ENCODE peak calls at places on chromosome 19, in four cellular contexts. X is breast epithelium, F is lower lobe of right lung, Q is Peyer's patch. E is an unnamed sample. For H3K9me3 and H3K27me3, the result is how much of the 10 kb centered on the place peaks cover.

GRCh38 chr19:35757231-35757748 is 461 bp upstream of the HSPB6 start:
- DNase-seq in X (no peak), F (no peak), Q (peak), E (no peak)

GRCh38 chr19:57708641-57709354 is at the start of gene ZNF154:
- DNase-seq in X (no peak), F (peak), Q (peak), E (no peak)

GRCh38 chr19:3932931-3933810 is at the start of gene NMRK2:
- DNase-seq in X (no peak), F (no peak), Q (no peak), E (no peak)

GRCh38 chr19:34269968-34270621 is 15.7 kb downstream of the GARRE1 start:
- DNase-seq in X (no peak), F (peak), Q (peak), E (peak)

GRCh38 chr19:29442094-29442493 is 83.7 kb upstream of the VSTM2B start:
- DNase-seq in X (no peak), F (no peak), Q (no peak), E (no peak)

GRCh38 chr19:57803594-57804325 is 11.0 kb downstream of the ZNF552 start:
- DNase-seq in X (no peak), F (no peak), Q (no peak), E (peak)

GRCh38 chr19:5985098-5985783 is 7.3 kb upstream of the RANBP3 start:
- DNase-seq in X (no peak), F (no peak), Q (no peak), E (peak)

GRCh38 chr19:1241417-1242095 is at the start of gene ATP5F1D:
- DNase-seq in X (peak), F (peak), Q (peak), E (peak)

GRCh38 chr19:31491246-31491645 is 142.0 kb upstream of the TSHZ3 start:
- DNase-seq in X (no peak), F (no peak), Q (no peak), E (no peak)

GRCh38 chr19:45478454-45479238 is 10.8 kb downstream of the FOSB start:
- DNase-seq in X (peak), F (peak), Q (peak), E (peak)

GRCh38 chr19:38739440-38740251 is 4.6 kb downstream of the CAPN12 start:
- DNase-seq in X (no peak), F (peak), Q (no peak), E (no peak)

GRCh38 chr19:3494051-3494450 is 6.4 kb downstream of the DOHH start:
- DNase-seq in X (no peak), F (no peak), Q (no peak), E (no peak)

DNA sequence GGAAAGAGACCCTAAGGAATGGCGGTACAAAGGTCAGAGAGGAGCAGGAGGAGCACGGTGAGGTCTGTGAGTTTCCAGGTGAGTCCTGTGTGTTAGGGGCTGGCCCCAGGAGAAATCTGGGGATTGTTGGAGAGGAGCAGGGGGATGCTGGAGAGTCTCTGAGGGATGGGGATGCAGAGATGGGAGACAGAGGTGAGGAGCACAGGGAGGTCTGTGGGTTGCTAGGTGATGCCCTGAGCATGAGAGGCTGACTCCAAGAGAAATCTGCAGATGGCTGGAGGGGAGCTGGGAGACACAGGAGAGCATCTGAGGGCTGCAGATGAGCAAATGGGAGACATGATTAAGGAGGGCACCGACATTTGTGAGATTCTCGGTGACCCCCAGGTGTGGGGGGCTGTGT is 4.1 kb upstream of the ZNF229 start:
- DNase-seq in X (no peak), F (no peak), Q (no peak), E (no peak)
- H3K9me3 ChIP-seq in X (under half), F (under half), Q (under half), E (under half)

GRCh38 chr19:16024266-16025107 is 51.8 kb upstream of the TPM4 start:
- DNase-seq in X (no peak), F (no peak), Q (no peak), E (no peak)

GRCh38 chr19:16026756-16027155 is 49.5 kb upstream of the TPM4 start:
- DNase-seq in X (no peak), F (no peak), Q (no peak), E (no peak)

GRCh38 chr19:16026131-16026530 is 50.2 kb upstream of the TPM4 start:
- DNase-seq in X (no peak), F (no peak), Q (no peak), E (no peak)

GRCh38 chr19:16023558-16023915 is 52.8 kb upstream of the TPM4 start:
- DNase-seq in X (no peak), F (no peak), Q (no peak), E (no peak)

GRCh38 chr19:16025108-16026101 is 50.9 kb upstream of the TPM4 start:
- DNase-seq in X (peak), F (no peak), Q (no peak), E (peak)
- TF ChIP-seq CTCF in X (no peak), F (peak), Q (no peak), E (peak)

GRCh38 chr19:42431486-42431885 is 4.3 kb upstream of the LIPE start:
- DNase-seq in X (no peak), F (no peak), Q (no peak), E (no peak)

GRCh38 chr19:42436006-42436405 is 6.7 kb downstream of the CXCL17 start:
- DNase-seq in X (no peak), F (no peak), Q (no peak), E (no peak)

GRCh38 chr19:42433503-42434260 is 6.5 kb upstream of the LIPE start:
- DNase-seq in X (peak), F (peak), Q (peak), E (peak)

GRCh38 chr19:42440357-42441046 is 2.2 kb downstream of the CXCL17 start:
- DNase-seq in X (peak), F (peak), Q (peak), E (no peak)

DNA sequence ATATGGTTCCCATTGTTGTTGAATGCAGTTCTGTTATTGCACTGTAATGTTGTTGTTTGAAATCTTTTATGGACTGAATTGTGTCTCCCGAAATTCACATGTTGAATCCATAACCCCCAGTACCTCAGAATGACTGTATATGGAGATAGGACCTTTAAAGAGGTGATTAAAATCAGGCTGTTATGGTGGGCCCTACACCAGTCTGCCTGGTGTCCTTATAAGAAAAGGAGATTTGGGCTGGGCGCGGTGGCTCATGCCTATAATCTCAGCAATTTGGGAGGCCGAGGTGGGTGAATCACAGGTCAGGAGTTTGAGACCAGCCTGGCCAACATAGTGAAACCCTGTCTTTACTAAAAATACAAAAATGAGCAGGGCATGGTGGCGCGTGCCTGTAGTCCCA is 7.4 kb downstream of the CXCL17 start:
- DNase-seq in X (no peak), F (no peak), Q (no peak), E (no peak)
- H3K27me3 ChIP-seq in X (under half), F (under half), Q (under half), E (under half)

GRCh38 chr19:15644816-15645215 is 4.1 kb downstream of the CYP4F3 start:
- DNase-seq in X (no peak), F (no peak), Q (no peak), E (no peak)
- H3K9me3 ChIP-seq in X (under half), F (under half), Q (under half), E (under half)

DNA sequence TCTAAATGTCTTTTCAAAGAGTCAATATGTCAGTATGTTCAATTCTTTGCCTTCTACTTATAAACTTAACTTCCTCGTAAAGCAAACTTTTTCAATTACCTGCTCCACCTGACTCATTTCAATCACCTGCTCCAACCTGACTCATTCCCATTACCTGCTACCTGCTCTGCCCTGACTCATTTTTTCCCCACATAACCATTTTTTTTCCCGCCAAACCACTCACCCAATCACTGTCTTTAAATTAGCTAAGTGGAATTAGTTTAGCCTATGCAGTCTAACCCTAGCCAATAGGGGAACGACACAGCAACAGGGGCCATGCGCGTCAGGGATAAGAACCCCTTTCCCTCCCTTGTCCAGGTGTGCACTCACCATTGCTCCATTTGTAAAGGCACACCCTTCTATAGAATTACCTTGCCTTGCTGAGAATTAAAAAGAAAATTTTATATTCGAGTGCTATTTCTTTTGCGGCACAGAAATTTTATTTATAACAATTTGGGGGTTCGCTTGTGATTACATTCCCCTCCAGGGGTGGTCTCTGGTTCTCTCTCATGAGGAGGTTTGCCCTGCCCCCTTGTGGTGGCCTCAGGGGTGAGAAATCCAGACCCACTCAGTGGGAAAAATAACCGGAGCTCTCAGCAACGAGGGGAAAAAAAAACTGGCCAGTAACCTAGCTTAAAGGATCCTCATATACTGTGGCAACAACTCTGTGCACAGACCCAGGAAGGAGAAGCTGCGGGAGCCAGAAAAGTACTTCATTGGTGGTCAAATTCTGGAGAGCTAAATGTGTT is 193.1 kb downstream of the ZNF486 start:
- DNase-seq in X (no peak), F (no peak), Q (no peak), E (no peak)
- TF ChIP-seq CTCF in X (no peak), F (peak), Q (no peak), E (peak)

DNA sequence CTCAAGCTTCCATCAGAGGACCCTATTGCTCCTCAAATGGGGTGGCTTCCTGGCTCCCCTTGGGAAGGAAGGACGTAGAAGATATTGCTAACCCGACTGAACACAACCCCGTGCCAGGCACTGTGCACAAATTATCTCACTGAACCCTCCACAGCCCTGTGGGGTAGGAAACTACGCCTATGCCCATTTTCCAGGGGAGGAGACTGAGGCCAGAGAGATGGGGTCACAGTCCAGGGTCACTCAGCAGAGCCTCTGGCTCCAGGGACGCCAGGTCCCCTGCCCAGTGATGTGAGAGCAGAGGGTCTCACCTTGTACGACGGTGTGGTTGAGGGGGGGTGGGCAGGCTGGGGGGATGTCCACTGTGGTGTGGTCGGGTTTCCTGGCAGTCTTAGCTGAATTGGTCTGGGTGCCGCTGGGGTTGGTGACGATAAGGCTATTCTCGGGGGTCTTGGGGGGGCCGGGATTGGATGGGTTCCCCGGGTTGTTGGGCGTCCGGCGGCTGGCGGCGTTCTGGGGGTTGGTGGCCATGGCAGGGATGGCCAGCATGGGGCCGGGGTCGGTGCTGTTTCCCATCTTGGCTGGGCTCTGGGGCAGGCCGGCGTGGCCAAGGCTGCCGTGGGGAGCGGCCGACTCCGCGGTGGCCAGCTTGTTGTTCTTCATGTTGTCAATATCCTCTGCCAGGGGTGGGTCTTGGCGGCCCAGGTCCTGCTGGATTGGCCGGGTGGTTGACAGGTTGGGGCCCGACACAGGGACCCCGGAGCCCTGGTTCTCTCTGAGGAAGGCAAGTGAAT is 136.2 kb downstream of the IER2 start:
- DNase-seq in X (no peak), F (no peak), Q (no peak), E (no peak)
- H3K27me3 ChIP-seq in X (under half), F (under half), Q (under half), E (half or more)

GRCh38 chr19:40116075-40116474 is 25.3 kb upstream of the ZNF780A start:
- DNase-seq in X (no peak), F (no peak), Q (no peak), E (no peak)

GRCh38 chr19:40104754-40105153 is 14.0 kb upstream of the ZNF780A start:
- DNase-seq in X (no peak), F (no peak), Q (no peak), E (no peak)

GRCh38 chr19:40110570-40110969 is 19.8 kb upstream of the ZNF780A start:
- DNase-seq in X (no peak), F (no peak), Q (no peak), E (no peak)
- H3K9me3 ChIP-seq in X (under half), F (under half), Q (under half), E (under half)